ENCODE peak calls at places on chromosomes 6 and 20, in four cellular contexts. One of them, this sample, is unnamed.

GRCh38 chr20:20780127-20780822 is 67.8 kb upstream of the RALGAPA2 start:
- DNase-seq in stimulated activated CD4-positive, alpha-beta T cell treated with anti-CD3 and anti-CD28 coated beads, Interleukin-4, amount 100 ng/mL, for 24 hours: no peak
- DNase-seq in naive thymus-derived CD4-positive, alpha-beta T cell: no peak
- DNase-seq in NCI-H82: no peak
- DNase-seq in this sample: peak; percentile 63

GRCh38 chr6:25423358-25423757 is 144.2 kb downstream of the CARMIL1 start:
- DNase-seq in stimulated activated CD4-positive, alpha-beta T cell treated with anti-CD3 and anti-CD28 coated beads, Interleukin-4, amount 100 ng/mL, for 24 hours: no peak
- DNase-seq in naive thymus-derived CD4-positive, alpha-beta T cell: no peak
- DNase-seq in NCI-H82: no peak
- DNase-seq in this sample: no peak

GRCh38 chr6:15405111-15405510 is 159.2 kb downstream of the JARID2 start:
- DNase-seq in stimulated activated CD4-positive, alpha-beta T cell treated with anti-CD3 and anti-CD28 coated beads, Interleukin-4, amount 100 ng/mL, for 24 hours: no peak
- DNase-seq in naive thymus-derived CD4-positive, alpha-beta T cell: no peak
- DNase-seq in NCI-H82: no peak
- DNase-seq in this sample: no peak

GRCh38 chr20:10637563-10637962 is 36.2 kb downstream of the JAG1 start:
- DNase-seq in stimulated activated CD4-positive, alpha-beta T cell treated with anti-CD3 and anti-CD28 coated beads, Interleukin-4, amount 100 ng/mL, for 24 hours: no peak
- DNase-seq in naive thymus-derived CD4-positive, alpha-beta T cell: no peak
- DNase-seq in NCI-H82: peak; percentile 12
- DNase-seq in this sample: no peak

GRCh38 chr6:149335924-149336323 is 18.4 kb downstream of the TAB2 start:
- DNase-seq in stimulated activated CD4-positive, alpha-beta T cell treated with anti-CD3 and anti-CD28 coated beads, Interleukin-4, amount 100 ng/mL, for 24 hours: peak; percentile 71
- DNase-seq in naive thymus-derived CD4-positive, alpha-beta T cell: no peak
- DNase-seq in NCI-H82: no peak
- DNase-seq in this sample: no peak

GRCh38 chr6:27553123-27553904 is 80.4 kb upstream of the ZNF184 start:
- DNase-seq in stimulated activated CD4-positive, alpha-beta T cell treated with anti-CD3 and anti-CD28 coated beads, Interleukin-4, amount 100 ng/mL, for 24 hours: peak; percentile 22
- DNase-seq in naive thymus-derived CD4-positive, alpha-beta T cell: no peak
- DNase-seq in NCI-H82: peak; percentile 83
- DNase-seq in this sample: no peak

GRCh38 chr6:3368701-3369100 is 88.1 kb downstream of the SLC22A23 start:
- DNase-seq in stimulated activated CD4-positive, alpha-beta T cell treated with anti-CD3 and anti-CD28 coated beads, Interleukin-4, amount 100 ng/mL, for 24 hours: no peak
- DNase-seq in naive thymus-derived CD4-positive, alpha-beta T cell: no peak
- DNase-seq in NCI-H82: no peak
- DNase-seq in this sample: no peak

GRCh38 chr6:108287373-108287772 is 7.5 kb upstream of the AFG1L start:
- DNase-seq in stimulated activated CD4-positive, alpha-beta T cell treated with anti-CD3 and anti-CD28 coated beads, Interleukin-4, amount 100 ng/mL, for 24 hours: no peak
- DNase-seq in naive thymus-derived CD4-positive, alpha-beta T cell: no peak
- DNase-seq in NCI-H82: no peak
- DNase-seq in this sample: no peak

GRCh38 chr20:14838663-14839650 is 501.5 kb upstream of the FLRT3 start:
- DNase-seq in stimulated activated CD4-positive, alpha-beta T cell treated with anti-CD3 and anti-CD28 coated beads, Interleukin-4, amount 100 ng/mL, for 24 hours: no peak
- DNase-seq in naive thymus-derived CD4-positive, alpha-beta T cell: no peak
- DNase-seq in NCI-H82: no peak
- DNase-seq in this sample: no peak

GRCh38 chr6:2848851-2849250 is 7.2 kb upstream of the SERPINB1 start:
- DNase-seq in stimulated activated CD4-positive, alpha-beta T cell treated with anti-CD3 and anti-CD28 coated beads, Interleukin-4, amount 100 ng/mL, for 24 hours: peak; percentile 56
- DNase-seq in naive thymus-derived CD4-positive, alpha-beta T cell: peak; percentile 62
- DNase-seq in NCI-H82: no peak
- DNase-seq in this sample: no peak

GRCh38 chr20:11094196-11094595 is 420.4 kb upstream of the JAG1 start:
- DNase-seq in stimulated activated CD4-positive, alpha-beta T cell treated with anti-CD3 and anti-CD28 coated beads, Interleukin-4, amount 100 ng/mL, for 24 hours: no peak
- DNase-seq in naive thymus-derived CD4-positive, alpha-beta T cell: no peak
- DNase-seq in NCI-H82: peak; percentile 79
- DNase-seq in this sample: no peak

GRCh38 chr6:133093957-133094356 is 147.2 kb upstream of the EYA4 start:
- DNase-seq in stimulated activated CD4-positive, alpha-beta T cell treated with anti-CD3 and anti-CD28 coated beads, Interleukin-4, amount 100 ng/mL, for 24 hours: no peak
- DNase-seq in naive thymus-derived CD4-positive, alpha-beta T cell: no peak
- DNase-seq in NCI-H82: no peak
- DNase-seq in this sample: no peak

GRCh38 chr20:31981784-31982183 is 13.8 kb downstream of the XKR7 start:
- DNase-seq in stimulated activated CD4-positive, alpha-beta T cell treated with anti-CD3 and anti-CD28 coated beads, Interleukin-4, amount 100 ng/mL, for 24 hours: no peak
- DNase-seq in naive thymus-derived CD4-positive, alpha-beta T cell: no peak
- DNase-seq in NCI-H82: no peak
- DNase-seq in this sample: no peak

GRCh38 chr6:165782812-165783211 is 119.8 kb upstream of the PDE10A start:
- DNase-seq in stimulated activated CD4-positive, alpha-beta T cell treated with anti-CD3 and anti-CD28 coated beads, Interleukin-4, amount 100 ng/mL, for 24 hours: no peak
- DNase-seq in naive thymus-derived CD4-positive, alpha-beta T cell: no peak
- DNase-seq in NCI-H82: no peak
- DNase-seq in this sample: no peak

GRCh38 chr6:136158971-136159370 is 91.1 kb downstream of the MTFR2 start:
- DNase-seq in stimulated activated CD4-positive, alpha-beta T cell treated with anti-CD3 and anti-CD28 coated beads, Interleukin-4, amount 100 ng/mL, for 24 hours: no peak
- DNase-seq in naive thymus-derived CD4-positive, alpha-beta T cell: no peak
- DNase-seq in NCI-H82: no peak
- DNase-seq in this sample: no peak

GRCh38 chr20:33328157-33328556 is 45.1 kb downstream of the BPIFB1 start:
- DNase-seq in stimulated activated CD4-positive, alpha-beta T cell treated with anti-CD3 and anti-CD28 coated beads, Interleukin-4, amount 100 ng/mL, for 24 hours: no peak
- DNase-seq in naive thymus-derived CD4-positive, alpha-beta T cell: no peak
- DNase-seq in NCI-H82: no peak
- DNase-seq in this sample: no peak

GRCh38 chr20:21352703-21353102 is 44.6 kb downstream of the NKX2-4 start:
- DNase-seq in stimulated activated CD4-positive, alpha-beta T cell treated with anti-CD3 and anti-CD28 coated beads, Interleukin-4, amount 100 ng/mL, for 24 hours: no peak
- DNase-seq in naive thymus-derived CD4-positive, alpha-beta T cell: no peak
- DNase-seq in NCI-H82: no peak
- DNase-seq in this sample: no peak

GRCh38 chr20:58331961-58332551 is 22.5 kb downstream of the RAB22A start:
- DNase-seq in stimulated activated CD4-positive, alpha-beta T cell treated with anti-CD3 and anti-CD28 coated beads, Interleukin-4, amount 100 ng/mL, for 24 hours: no peak
- DNase-seq in naive thymus-derived CD4-positive, alpha-beta T cell: no peak
- DNase-seq in NCI-H82: no peak
- DNase-seq in this sample: no peak

GRCh38 chr6:144320746-144321145 is 35.6 kb downstream of the UTRN start:
- DNase-seq in stimulated activated CD4-positive, alpha-beta T cell treated with anti-CD3 and anti-CD28 coated beads, Interleukin-4, amount 100 ng/mL, for 24 hours: no peak
- DNase-seq in naive thymus-derived CD4-positive, alpha-beta T cell: no peak
- DNase-seq in NCI-H82: peak; percentile 3
- DNase-seq in this sample: no peak

GRCh38 chr6:168937061-168937460 is 316.6 kb downstream of the THBS2 start:
- DNase-seq in stimulated activated CD4-positive, alpha-beta T cell treated with anti-CD3 and anti-CD28 coated beads, Interleukin-4, amount 100 ng/mL, for 24 hours: no peak
- DNase-seq in naive thymus-derived CD4-positive, alpha-beta T cell: no peak
- DNase-seq in NCI-H82: no peak
- DNase-seq in this sample: no peak

GRCh38 chr6:79719248-79719975 is 88.3 kb downstream of the SH3BGRL2 start:
- DNase-seq in stimulated activated CD4-positive, alpha-beta T cell treated with anti-CD3 and anti-CD28 coated beads, Interleukin-4, amount 100 ng/mL, for 24 hours: no peak
- DNase-seq in naive thymus-derived CD4-positive, alpha-beta T cell: no peak
- DNase-seq in NCI-H82: no peak
- DNase-seq in this sample: no peak

GRCh38 chr6:39419607-39420006 is 97.1 kb upstream of the KCNK16 start:
- DNase-seq in stimulated activated CD4-positive, alpha-beta T cell treated with anti-CD3 and anti-CD28 coated beads, Interleukin-4, amount 100 ng/mL, for 24 hours: no peak
- DNase-seq in naive thymus-derived CD4-positive, alpha-beta T cell: no peak
- DNase-seq in NCI-H82: no peak
- DNase-seq in this sample: no peak

GRCh38 chr20:41094656-41095055 is 42.7 kb upstream of the PLCG1 start:
- DNase-seq in stimulated activated CD4-positive, alpha-beta T cell treated with anti-CD3 and anti-CD28 coated beads, Interleukin-4, amount 100 ng/mL, for 24 hours: peak; percentile 5
- DNase-seq in naive thymus-derived CD4-positive, alpha-beta T cell: no peak
- DNase-seq in NCI-H82: no peak
- DNase-seq in this sample: no peak

GRCh38 chr6:163354779-163355431 is 59.6 kb upstream of the QKI start:
- DNase-seq in stimulated activated CD4-positive, alpha-beta T cell treated with anti-CD3 and anti-CD28 coated beads, Interleukin-4, amount 100 ng/mL, for 24 hours: no peak
- DNase-seq in naive thymus-derived CD4-positive, alpha-beta T cell: no peak
- DNase-seq in NCI-H82: no peak
- DNase-seq in this sample: no peak

GRCh38 chr20:34111057-34111711 is 859 bp downstream of the EIF2S2 start:
- DNase-seq in stimulated activated CD4-positive, alpha-beta T cell treated with anti-CD3 and anti-CD28 coated beads, Interleukin-4, amount 100 ng/mL, for 24 hours: peak; percentile 24
- DNase-seq in naive thymus-derived CD4-positive, alpha-beta T cell: peak; percentile 8
- DNase-seq in NCI-H82: peak; percentile 42
- DNase-seq in this sample: no peak

GRCh38 chr6:106724848-106725247 is 95.5 kb downstream of the QRSL1 start:
- DNase-seq in stimulated activated CD4-positive, alpha-beta T cell treated with anti-CD3 and anti-CD28 coated beads, Interleukin-4, amount 100 ng/mL, for 24 hours: no peak
- DNase-seq in naive thymus-derived CD4-positive, alpha-beta T cell: no peak
- DNase-seq in NCI-H82: no peak
- DNase-seq in this sample: no peak

GRCh38 chr6:12060780-12061619 is 48.9 kb downstream of the HIVEP1 start:
- DNase-seq in stimulated activated CD4-positive, alpha-beta T cell treated with anti-CD3 and anti-CD28 coated beads, Interleukin-4, amount 100 ng/mL, for 24 hours: peak; percentile 70
- DNase-seq in naive thymus-derived CD4-positive, alpha-beta T cell: peak; percentile 66
- DNase-seq in NCI-H82: no peak
- DNase-seq in this sample: no peak

GRCh38 chr6:39684790-39685485 is 40.3 kb downstream of the KIF6 start:
- DNase-seq in stimulated activated CD4-positive, alpha-beta T cell treated with anti-CD3 and anti-CD28 coated beads, Interleukin-4, amount 100 ng/mL, for 24 hours: no peak
- DNase-seq in naive thymus-derived CD4-positive, alpha-beta T cell: no peak
- DNase-seq in NCI-H82: peak; percentile 6
- DNase-seq in this sample: no peak

GRCh38 chr20:59125909-59126308 is 37.7 kb upstream of the ZNF831 start:
- DNase-seq in stimulated activated CD4-positive, alpha-beta T cell treated with anti-CD3 and anti-CD28 coated beads, Interleukin-4, amount 100 ng/mL, for 24 hours: no peak
- DNase-seq in naive thymus-derived CD4-positive, alpha-beta T cell: no peak
- DNase-seq in NCI-H82: no peak
- DNase-seq in this sample: no peak

GRCh38 chr20:39070484-39071231 is 108.5 kb downstream of the DHX35 start:
- DNase-seq in stimulated activated CD4-positive, alpha-beta T cell treated with anti-CD3 and anti-CD28 coated beads, Interleukin-4, amount 100 ng/mL, for 24 hours: no peak
- DNase-seq in naive thymus-derived CD4-positive, alpha-beta T cell: no peak
- DNase-seq in NCI-H82: no peak
- DNase-seq in this sample: no peak

GRCh38 chr6:43774776-43775583 is 5.0 kb downstream of the VEGFA start:
- DNase-seq in stimulated activated CD4-positive, alpha-beta T cell treated with anti-CD3 and anti-CD28 coated beads, Interleukin-4, amount 100 ng/mL, for 24 hours: peak; percentile 64
- DNase-seq in naive thymus-derived CD4-positive, alpha-beta T cell: peak; percentile 46
- DNase-seq in NCI-H82: peak; percentile 78
- DNase-seq in this sample: peak; percentile 80

GRCh38 chr6:35736293-35736894 is 438 bp upstream of the ARMC12 start:
- DNase-seq in stimulated activated CD4-positive, alpha-beta T cell treated with anti-CD3 and anti-CD28 coated beads, Interleukin-4, amount 100 ng/mL, for 24 hours: peak; percentile 90
- DNase-seq in naive thymus-derived CD4-positive, alpha-beta T cell: peak; percentile 94
- DNase-seq in NCI-H82: peak; percentile 86
- DNase-seq in this sample: peak; percentile 74

GRCh38 chr6:34149831-34150400 is 4.0 kb upstream of the GRM4 start:
- DNase-seq in stimulated activated CD4-positive, alpha-beta T cell treated with anti-CD3 and anti-CD28 coated beads, Interleukin-4, amount 100 ng/mL, for 24 hours: no peak
- DNase-seq in naive thymus-derived CD4-positive, alpha-beta T cell: no peak
- DNase-seq in NCI-H82: no peak
- DNase-seq in this sample: no peak

GRCh38 chr20:46501337-46501942 is 11.9 kb downstream of the ZNF334 start:
- DNase-seq in stimulated activated CD4-positive, alpha-beta T cell treated with anti-CD3 and anti-CD28 coated beads, Interleukin-4, amount 100 ng/mL, for 24 hours: no peak
- DNase-seq in naive thymus-derived CD4-positive, alpha-beta T cell: no peak
- DNase-seq in NCI-H82: no peak
- DNase-seq in this sample: no peak

GRCh38 chr6:36671687-36672375 is 6.7 kb upstream of the CDKN1A start:
- DNase-seq in stimulated activated CD4-positive, alpha-beta T cell treated with anti-CD3 and anti-CD28 coated beads, Interleukin-4, amount 100 ng/mL, for 24 hours: no peak
- DNase-seq in naive thymus-derived CD4-positive, alpha-beta T cell: no peak
- DNase-seq in NCI-H82: no peak
- DNase-seq in this sample: no peak

GRCh38 chr6:2626381-2626780 is 124.3 kb downstream of the MYLK4 start:
- DNase-seq in stimulated activated CD4-positive, alpha-beta T cell treated with anti-CD3 and anti-CD28 coated beads, Interleukin-4, amount 100 ng/mL, for 24 hours: no peak
- DNase-seq in naive thymus-derived CD4-positive, alpha-beta T cell: no peak
- DNase-seq in NCI-H82: no peak
- DNase-seq in this sample: no peak

GRCh38 chr6:80333342-80333741 is 226.9 kb downstream of the BCKDHB start:
- DNase-seq in stimulated activated CD4-positive, alpha-beta T cell treated with anti-CD3 and anti-CD28 coated beads, Interleukin-4, amount 100 ng/mL, for 24 hours: no peak
- DNase-seq in naive thymus-derived CD4-positive, alpha-beta T cell: no peak
- DNase-seq in NCI-H82: no peak
- DNase-seq in this sample: no peak

This sample was measured in HuH-7.5.